ENCODE peak calls at places on chromosomes 2 and 18, in five cellular contexts. F is NB4, O is suprapubic skin, P is heart left ventricle, L is right lobe of liver. D is an unnamed sample.

GRCh38 chr2:210895132-210895531 is 338.7 kb downstream of the CPS1 start:
- DNase-seq in F (no peak), O (no peak), P (no peak), L (no peak), D (no peak)

GRCh38 chr18:22734103-22734661 is 198.9 kb upstream of the RBBP8 start:
- DNase-seq in F (no peak), O (no peak), P (no peak), L (no peak), D (no peak)

GRCh38 chr2:12819098-12819465 is 102.3 kb downstream of the TRIB2 start:
- DNase-seq in F (peak; percentile 84), O (peak; percentile 85), P (peak; percentile 90), L (no peak), D (no peak)

GRCh38 chr2:105177546-105178254 is 63.8 kb upstream of the GPR45 start:
- DNase-seq in F (no peak), O (no peak), P (no peak), L (no peak), D (no peak)

GRCh38 chr18:3029215-3029972 is 16.4 kb upstream of the LPIN2 start:
- DNase-seq in F (no peak), O (no peak), P (no peak), L (no peak), D (no peak)

GRCh38 chr2:222322241-222322640 is 23.4 kb upstream of the PAX3 start:
- DNase-seq in F (no peak), O (no peak), P (no peak), L (no peak), D (no peak)

GRCh38 chr2:71713581-71714580 is 260.5 kb downstream of the DYSF start:
- DNase-seq in F (no peak), O (no peak), P (no peak), L (no peak), D (no peak)

GRCh38 chr2:203444738-203445137 is 90.4 kb downstream of the RAPH1 start:
- DNase-seq in F (no peak), O (no peak), P (peak; percentile 46), L (no peak), D (no peak)

GRCh38 chr2:207768891-207769596 is 662 bp downstream of the FZD5 start:
- DNase-seq in F (peak; percentile 55), O (no peak), P (peak; percentile 51), L (no peak), D (peak; percentile 32)

GRCh38 chr2:104851236-104852160 is 2.4 kb upstream of the POU3F3 start:
- DNase-seq in F (no peak), O (no peak), P (no peak), L (no peak), D (no peak)

GRCh38 chr2:154173164-154173563 is 301.4 kb downstream of the GALNT13 start:
- DNase-seq in F (no peak), O (no peak), P (no peak), L (no peak), D (no peak)

GRCh38 chr18:12410121-12410520 is 2.4 kb downstream of the PRELID3A start:
- DNase-seq in F (no peak), O (no peak), P (no peak), L (no peak), D (peak; percentile 54)

GRCh38 chr2:136327162-136327852 is 209.4 kb upstream of the CXCR4 start:
- DNase-seq in F (peak; percentile 81), O (no peak), P (no peak), L (no peak), D (peak; percentile 47)

GRCh38 chr2:142875642-142876041 is 1.8 kb upstream of the KYNU start:
- DNase-seq in F (no peak), O (no peak), P (no peak), L (no peak), D (no peak)

GRCh38 chr18:11310476-11311086 is 161.2 kb upstream of the PIEZO2 start:
- DNase-seq in F (peak; percentile 53), O (no peak), P (peak; percentile 39), L (no peak), D (no peak)

GRCh38 chr18:54671291-54671881 is 80.3 kb downstream of the DYNAP start:
- DNase-seq in F (peak; percentile 50), O (no peak), P (no peak), L (no peak), D (no peak)

GRCh38 chr18:44938396-44939036 is 257.8 kb downstream of the SETBP1 start:
- DNase-seq in F (no peak), O (no peak), P (no peak), L (no peak), D (no peak)

GRCh38 chr2:124683536-124684407 is 658.7 kb downstream of the CNTNAP5 start:
- DNase-seq in F (no peak), O (no peak), P (no peak), L (no peak), D (no peak)

GRCh38 chr2:239441261-239441701 is 40.5 kb upstream of the HDAC4 start:
- DNase-seq in F (peak; percentile 73), O (no peak), P (no peak), L (no peak), D (no peak)

GRCh38 chr2:46385786-46386577 is 88.8 kb downstream of the EPAS1 start:
- DNase-seq in F (peak; percentile 87), O (no peak), P (peak; percentile 37), L (no peak), D (no peak)

GRCh38 chr2:147843421-147843863 is 1.4 kb upstream of the ACVR2A start:
- DNase-seq in F (no peak), O (no peak), P (no peak), L (no peak), D (no peak)

GRCh38 chr2:127597046-127597983 is 48.6 kb upstream of the GPR17 start:
- DNase-seq in F (no peak), O (peak; percentile 26), P (no peak), L (no peak), D (no peak)

GRCh38 chr2:199278099-199278498 is 179.6 kb downstream of the SATB2 start:
- DNase-seq in F (no peak), O (no peak), P (no peak), L (no peak), D (no peak)

GRCh38 chr2:69948032-69948962 is 13.1 kb downstream of the ASPRV1 start:
- DNase-seq in F (no peak), O (no peak), P (no peak), L (no peak), D (peak; percentile 73)

GRCh38 chr2:73426161-73426560 is 40.5 kb downstream of the ALMS1 start:
- DNase-seq in F (no peak), O (no peak), P (no peak), L (no peak), D (no peak)

GRCh38 chr2:230643576-230644291 is 68.9 kb upstream of the CAB39 start:
- DNase-seq in F (peak; percentile 91), O (peak; percentile 78), P (peak; percentile 55), L (peak; percentile 68), D (peak; percentile 90)

GRCh38 chr18:42563995-42564394 is 551.5 kb downstream of the RIT2 start:
- DNase-seq in F (no peak), O (no peak), P (no peak), L (no peak), D (no peak)

DNA sequence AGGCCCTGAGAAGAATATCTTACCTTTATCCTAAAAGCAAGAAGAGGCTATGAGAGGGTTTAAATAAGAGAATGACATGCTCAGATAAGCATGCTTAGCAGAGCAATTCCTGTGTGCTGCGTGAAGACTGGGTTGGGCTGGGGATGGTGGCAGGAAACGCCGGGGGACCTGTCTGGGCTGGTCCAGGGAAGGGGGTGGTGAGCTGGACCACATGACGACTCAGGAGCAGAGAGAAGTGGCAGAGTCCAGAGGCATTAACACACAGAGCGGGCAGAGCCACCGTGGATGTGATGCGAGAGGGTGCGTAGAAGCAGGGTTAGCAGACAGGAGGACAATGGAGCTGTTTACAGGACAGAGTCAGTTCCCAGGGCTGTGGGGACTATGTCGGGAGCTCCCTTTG is 84.5 kb downstream of the ZBTB7C start:
- DNase-seq in F (no peak), O (no peak), P (no peak), L (peak; percentile 21), D (no peak)
- TF ChIP-seq POLR2A in F (no peak), O (no peak), P (no peak), L (no peak), D (no peak)

GRCh38 chr2:156343096-156343939 is 10.8 kb upstream of the NR4A2 start:
- DNase-seq in F (no peak), O (no peak), P (no peak), L (no peak), D (no peak)

GRCh38 chr2:156340818-156341481 is 8.4 kb upstream of the NR4A2 start:
- DNase-seq in F (peak; percentile 63), O (no peak), P (no peak), L (no peak), D (no peak)

GRCh38 chr2:156341482-156342251 is 9.1 kb upstream of the NR4A2 start:
- DNase-seq in F (peak; percentile 94), O (peak; percentile 95), P (peak; percentile 95), L (peak; percentile 93), D (peak; percentile 95)

GRCh38 chr2:156343940-156344301 is 11.4 kb upstream of the NR4A2 start:
- DNase-seq in F (no peak), O (no peak), P (no peak), L (no peak), D (no peak)

DNA sequence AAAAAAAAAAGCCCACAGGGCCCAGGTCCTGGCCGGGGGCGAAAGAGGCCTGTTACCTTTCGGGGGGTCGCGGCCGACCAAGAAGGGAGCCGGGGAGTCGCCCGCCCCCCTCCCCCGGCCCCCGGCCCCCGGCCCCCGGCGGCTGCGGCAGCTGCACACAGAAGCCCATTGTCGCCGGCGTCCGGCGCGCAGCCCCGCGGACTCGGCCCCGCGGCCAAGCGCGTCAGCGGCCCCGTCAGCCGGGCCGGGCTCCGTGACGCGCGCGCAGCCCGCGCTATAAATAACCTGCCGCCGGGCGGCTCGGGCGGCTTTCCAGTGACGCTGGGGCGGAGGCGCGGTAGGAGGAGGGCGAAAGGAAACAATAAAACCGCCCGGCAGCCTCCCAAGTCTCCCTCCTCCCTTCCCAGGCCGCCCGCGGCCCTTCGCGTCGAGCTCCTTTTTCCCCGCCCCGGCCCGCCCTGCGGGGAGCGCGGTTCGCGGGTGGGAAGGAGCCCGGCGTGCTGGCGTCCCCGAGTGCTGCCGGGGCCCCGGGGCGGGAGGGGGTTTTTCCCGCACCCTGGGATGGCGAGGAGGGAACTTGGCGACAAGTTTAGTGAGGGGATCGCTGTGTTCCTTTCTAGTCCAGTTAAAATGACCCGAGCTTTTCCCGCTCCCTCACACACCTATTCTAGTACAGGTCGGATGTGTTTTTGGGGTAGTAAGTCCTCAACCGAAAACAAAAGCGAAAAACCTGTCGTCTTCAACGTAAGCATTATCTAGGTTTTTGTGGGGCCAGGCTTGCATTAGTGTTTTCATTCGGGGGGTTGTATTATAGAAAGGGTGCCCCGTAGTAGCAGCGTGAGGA is 10.0 kb upstream of the NR4A2 start:
- DNase-seq in F (peak; percentile 93), O (peak; percentile 96), P (peak; percentile 96), L (peak; percentile 96), D (peak; percentile 99)
- TF ChIP-seq POLR2A in F (no peak), O (peak; percentile 86), P (peak; percentile 80), L (peak; percentile 87), D (no peak)

GRCh38 chr18:500556-501405 is at the start of gene COLEC12:
- DNase-seq in F (no peak), O (no peak), P (no peak), L (no peak), D (peak; percentile 93)
- TF ChIP-seq POLR2A in F (no peak), O (no peak), P (no peak), L (no peak), D (peak; percentile 51)

GRCh38 chr2:24084386-24085375 is at the start of gene TP53I3:
- DNase-seq in F (peak; percentile 52), O (peak; percentile 92), P (peak; percentile 90), L (peak; percentile 95), D (peak; percentile 99)
- TF ChIP-seq POLR2A in F (no peak), O (peak; percentile 34), P (peak; percentile 49), L (peak; percentile 82), D (peak; percentile 53)

D was measured in upper lobe of left lung.